ENCODE peak calls at places on chromosomes 3 and 15, in six cellular contexts. One of them, this sample, is unnamed.

GRCh38 chr3:196186661-196187573 is 24.3 kb downstream of the ZDHHC19 start:
- DNase-seq in CD8-positive, alpha-beta T cell: no peak
- DNase-seq in AG09309: no peak
- DNase-seq in T-helper 9 cell: no peak
- DNase-seq in endodermal cell: peak
- DNase-seq in midbrain: peak
- DNase-seq in this sample: no peak

GRCh38 chr3:133934073-133934970 is 38.6 kb upstream of the RAB6B start:
- DNase-seq in CD8-positive, alpha-beta T cell: no peak
- DNase-seq in AG09309: no peak
- DNase-seq in T-helper 9 cell: no peak
- DNase-seq in endodermal cell: peak
- DNase-seq in midbrain: no peak
- DNase-seq in this sample: no peak

GRCh38 chr3:139533781-139534443 is 5.6 kb downstream of the RBP1 start:
- DNase-seq in CD8-positive, alpha-beta T cell: no peak
- DNase-seq in AG09309: no peak
- DNase-seq in T-helper 9 cell: no peak
- DNase-seq in endodermal cell: no peak
- DNase-seq in midbrain: no peak
- DNase-seq in this sample: peak

GRCh38 chr15:59298255-59298856 is 74.3 kb downstream of the MYO1E start:
- DNase-seq in CD8-positive, alpha-beta T cell: no peak
- DNase-seq in AG09309: no peak
- DNase-seq in T-helper 9 cell: no peak
- DNase-seq in endodermal cell: peak
- DNase-seq in midbrain: no peak
- DNase-seq in this sample: no peak

GRCh38 chr15:31261266-31262142 is 65.1 kb upstream of the KLF13 start:
- DNase-seq in CD8-positive, alpha-beta T cell: no peak
- DNase-seq in AG09309: no peak
- DNase-seq in T-helper 9 cell: no peak
- DNase-seq in endodermal cell: peak
- DNase-seq in midbrain: no peak
- DNase-seq in this sample: no peak

GRCh38 chr15:89633585-89633984 is 21.7 kb downstream of the KIF7 start:
- DNase-seq in CD8-positive, alpha-beta T cell: no peak
- DNase-seq in AG09309: no peak
- DNase-seq in T-helper 9 cell: no peak
- DNase-seq in endodermal cell: peak
- DNase-seq in midbrain: no peak
- DNase-seq in this sample: no peak

GRCh38 chr15:35308802-35309201 is 223.7 kb upstream of the NANOGP8 start:
- DNase-seq in CD8-positive, alpha-beta T cell: no peak
- DNase-seq in AG09309: peak
- DNase-seq in T-helper 9 cell: no peak
- DNase-seq in endodermal cell: no peak
- DNase-seq in midbrain: no peak
- DNase-seq in this sample: peak

GRCh38 chr3:101292027-101292426 is 28.3 kb downstream of the IMPG2 start:
- DNase-seq in CD8-positive, alpha-beta T cell: no peak
- DNase-seq in AG09309: no peak
- DNase-seq in T-helper 9 cell: no peak
- DNase-seq in endodermal cell: no peak
- DNase-seq in midbrain: no peak
- DNase-seq in this sample: no peak

GRCh38 chr3:126352476-126353454 is 4.4 kb downstream of the KLF15 start:
- DNase-seq in CD8-positive, alpha-beta T cell: no peak
- DNase-seq in AG09309: no peak
- DNase-seq in T-helper 9 cell: no peak
- DNase-seq in endodermal cell: no peak
- DNase-seq in midbrain: no peak
- DNase-seq in this sample: no peak

GRCh38 chr15:89462198-89462912 is 34.0 kb downstream of the RHCG start:
- DNase-seq in CD8-positive, alpha-beta T cell: no peak
- DNase-seq in AG09309: no peak
- DNase-seq in T-helper 9 cell: no peak
- DNase-seq in endodermal cell: no peak
- DNase-seq in midbrain: peak
- DNase-seq in this sample: no peak

GRCh38 chr3:99114565-99115291 is 213.2 kb upstream of the DCBLD2 start:
- DNase-seq in CD8-positive, alpha-beta T cell: no peak
- DNase-seq in AG09309: no peak
- DNase-seq in T-helper 9 cell: no peak
- DNase-seq in endodermal cell: peak
- DNase-seq in midbrain: no peak
- DNase-seq in this sample: no peak

GRCh38 chr15:90869601-90870353 is 1.4 kb downstream of the FURIN start:
- DNase-seq in CD8-positive, alpha-beta T cell: no peak
- DNase-seq in AG09309: no peak
- DNase-seq in T-helper 9 cell: no peak
- DNase-seq in endodermal cell: peak
- DNase-seq in midbrain: peak
- DNase-seq in this sample: no peak

GRCh38 chr3:147409143-147410121 is at the start of gene ZIC1:
- DNase-seq in CD8-positive, alpha-beta T cell: no peak
- DNase-seq in AG09309: no peak
- DNase-seq in T-helper 9 cell: no peak
- DNase-seq in endodermal cell: peak
- DNase-seq in midbrain: peak
- DNase-seq in this sample: peak

GRCh38 chr15:55221090-55222011 is 24.6 kb upstream of the RSL24D1 start:
- DNase-seq in CD8-positive, alpha-beta T cell: no peak
- DNase-seq in AG09309: peak
- DNase-seq in T-helper 9 cell: no peak
- DNase-seq in endodermal cell: no peak
- DNase-seq in midbrain: no peak
- DNase-seq in this sample: peak

GRCh38 chr15:40878785-40879184 is 4.8 kb upstream of the RHOV start:
- DNase-seq in CD8-positive, alpha-beta T cell: no peak
- DNase-seq in AG09309: no peak
- DNase-seq in T-helper 9 cell: no peak
- DNase-seq in endodermal cell: peak
- DNase-seq in midbrain: no peak
- DNase-seq in this sample: no peak

GRCh38 chr3:168895419-168895818 is 768.1 kb downstream of the MECOM start:
- DNase-seq in CD8-positive, alpha-beta T cell: no peak
- DNase-seq in AG09309: no peak
- DNase-seq in T-helper 9 cell: no peak
- DNase-seq in endodermal cell: no peak
- DNase-seq in midbrain: no peak
- DNase-seq in this sample: no peak

GRCh38 chr3:53802256-53802880 is 43.9 kb downstream of the CHDH start:
- DNase-seq in CD8-positive, alpha-beta T cell: no peak
- DNase-seq in AG09309: no peak
- DNase-seq in T-helper 9 cell: no peak
- DNase-seq in endodermal cell: no peak
- DNase-seq in midbrain: no peak
- DNase-seq in this sample: no peak

GRCh38 chr3:196569003-196569516 is 600 bp downstream of the FBXO45 start:
- DNase-seq in CD8-positive, alpha-beta T cell: peak
- DNase-seq in AG09309: no peak
- DNase-seq in T-helper 9 cell: peak
- DNase-seq in endodermal cell: peak
- DNase-seq in midbrain: no peak
- DNase-seq in this sample: no peak

GRCh38 chr3:165753560-165753959 is 83.7 kb downstream of the BCHE start:
- DNase-seq in CD8-positive, alpha-beta T cell: no peak
- DNase-seq in AG09309: no peak
- DNase-seq in T-helper 9 cell: no peak
- DNase-seq in endodermal cell: no peak
- DNase-seq in midbrain: no peak
- DNase-seq in this sample: no peak

GRCh38 chr3:16504242-16504641 is 9.3 kb downstream of the RFTN1 start:
- DNase-seq in CD8-positive, alpha-beta T cell: no peak
- DNase-seq in AG09309: peak
- DNase-seq in T-helper 9 cell: no peak
- DNase-seq in endodermal cell: no peak
- DNase-seq in midbrain: no peak
- DNase-seq in this sample: no peak

GRCh38 chr3:69051796-69052566 is at the start of gene TMF1:
- DNase-seq in CD8-positive, alpha-beta T cell: peak
- DNase-seq in AG09309: peak
- DNase-seq in T-helper 9 cell: peak
- DNase-seq in endodermal cell: peak
- DNase-seq in midbrain: no peak
- DNase-seq in this sample: peak

GRCh38 chr15:70337292-70338186 is 239.8 kb upstream of the TLE3 start:
- DNase-seq in CD8-positive, alpha-beta T cell: no peak
- DNase-seq in AG09309: no peak
- DNase-seq in T-helper 9 cell: no peak
- DNase-seq in endodermal cell: peak
- DNase-seq in midbrain: no peak
- DNase-seq in this sample: no peak

GRCh38 chr3:107446706-107447105 is 69.5 kb downstream of the CCDC54 start:
- DNase-seq in CD8-positive, alpha-beta T cell: no peak
- DNase-seq in AG09309: no peak
- DNase-seq in T-helper 9 cell: no peak
- DNase-seq in endodermal cell: no peak
- DNase-seq in midbrain: no peak
- DNase-seq in this sample: no peak

This sample was measured in astrocyte of the cerebellum.